ENCODE peak calls at places on chromosome 21, in seven cellular contexts. T, A, G, I, C, E and M are unnamed samples.

GRCh38 chr21:38277501-38278111 is 20.8 kb downstream of the KCNJ15 start:
- DNase-seq in C (no peak), A (no peak), E (peak; percentile 29), G (no peak), T (peak; percentile 99), I (peak; percentile 98), M (no peak)

GRCh38 chr21:43916691-43917514 is 51.9 kb downstream of the AGPAT3 start:
- DNase-seq in I (peak; percentile 35), A (peak; percentile 69), G (no peak), E (no peak), T (no peak), C (peak; percentile 72), M (no peak)

GRCh38 chr21:33543505-33544129 is 779 bp downstream of the SON start:
- DNase-seq in C (peak; percentile 91), T (no peak), G (peak; percentile 38), E (peak; percentile 70), A (peak; percentile 92), I (no peak), M (peak; percentile 71)

GRCh38 chr21:15788847-15789548 is 59.2 kb downstream of the USP25 start:
- DNase-seq in E (no peak), C (no peak), A (no peak), I (peak; percentile 42), T (peak; percentile 66), G (no peak), M (no peak)

GRCh38 chr21:36723371-36723881 is 24.5 kb downstream of the SIM2 start:
- DNase-seq in A (peak; percentile 57), C (peak; percentile 51), T (no peak), I (no peak), G (no peak), E (no peak), M (no peak)

GRCh38 chr21:17796503-17796902 is 22.7 kb downstream of the C21orf91 start:
- DNase-seq in A (no peak), T (no peak), C (no peak), I (no peak), G (no peak), E (no peak), M (no peak)

GRCh38 chr21:31442339-31442738 is 98.3 kb upstream of the TIAM1 start:
- DNase-seq in C (no peak), A (no peak), I (no peak), T (no peak), E (no peak), G (no peak), M (no peak)

GRCh38 chr21:28427356-28428022 is 565.2 kb downstream of the LTN1 start:
- DNase-seq in T (no peak), C (no peak), G (no peak), E (no peak), A (no peak), I (peak; percentile 43), M (no peak)

GRCh38 chr21:31386006-31386405 is 41.9 kb upstream of the TIAM1 start:
- DNase-seq in I (no peak), C (no peak), E (no peak), T (no peak), A (no peak), G (no peak), M (no peak)

GRCh38 chr21:32698971-32699693 is 28.7 kb downstream of the SYNJ1 start:
- DNase-seq in G (no peak), I (no peak), C (no peak), E (no peak), A (no peak), T (no peak), M (no peak)

GRCh38 chr21:31348188-31348587 is 4.1 kb upstream of the TIAM1 start:
- DNase-seq in G (no peak), I (no peak), C (no peak), T (no peak), E (no peak), A (no peak), M (no peak)

GRCh38 chr21:31173881-31174555 is 135.7 kb upstream of the KRTAP19-8 start:
- DNase-seq in C (no peak), E (no peak), A (no peak), I (peak; percentile 8), G (no peak), T (peak; percentile 60), M (peak; percentile 38)

GRCh38 chr21:24470852-24471251 is 1136.4 kb downstream of the MRPL39 start:
- DNase-seq in E (no peak), A (no peak), G (no peak), C (no peak), I (no peak), T (no peak), M (no peak)

GRCh38 chr21:26123012-26123411 is 47.6 kb downstream of the APP start:
- DNase-seq in C (no peak), I (no peak), T (peak; percentile 40), E (no peak), A (no peak), G (no peak), M (no peak)

GRCh38 chr21:28908351-28908750 is 84.3 kb downstream of the LTN1 start:
- DNase-seq in E (no peak), T (no peak), A (no peak), G (no peak), C (no peak), I (no peak), M (no peak)

GRCh38 chr21:22342855-22343254 is 1344.6 kb downstream of the NCAM2 start:
- DNase-seq in C (no peak), A (no peak), T (no peak), E (no peak), G (no peak), I (no peak), M (no peak)

GRCh38 chr21:30434033-30434631 is 4.1 kb downstream of the KRTAP13-4 start:
- DNase-seq in A (no peak), I (peak; percentile 0), E (no peak), G (no peak), T (no peak), C (no peak), M (no peak)

GRCh38 chr21:17690078-17690494 is 77.4 kb upstream of the BTG3 start:
- DNase-seq in G (no peak), T (no peak), C (no peak), A (no peak), E (no peak), I (no peak), M (no peak)

GRCh38 chr21:25960423-25960822 is 210.1 kb downstream of the APP start:
- DNase-seq in A (no peak), T (peak; percentile 22), E (no peak), I (no peak), G (no peak), C (no peak), M (no peak)

GRCh38 chr21:39430457-39430856 is 15.1 kb downstream of the LCA5L start:
- DNase-seq in T (no peak), C (no peak), I (no peak), A (no peak), G (no peak), E (no peak), M (no peak)

GRCh38 chr21:39728341-39728740 is 16.6 kb upstream of the IGSF5 start:
- DNase-seq in T (no peak), E (no peak), A (no peak), G (no peak), C (no peak), I (no peak), M (no peak)

GRCh38 chr21:26124421-26124833 is 46.1 kb downstream of the APP start:
- DNase-seq in T (peak; percentile 64), I (peak; percentile 61), E (no peak), C (no peak), G (no peak), A (no peak), M (no peak)

GRCh38 chr21:34835526-34835925 is 166.7 kb downstream of the CLIC6 start:
- DNase-seq in G (peak; percentile 39), T (peak; percentile 81), C (no peak), I (peak; percentile 87), A (no peak), E (no peak), M (no peak)
- H3K4me1 ChIP-seq in G (peaks cover 21% of the 10 kb centered on the region), T (peaks cover 26% of the 10 kb centered on the region), C (no peaks in the 10 kb centered on the region), I (peaks cover 31% of the 10 kb centered on the region), A (no peaks in the 10 kb centered on the region), E (peaks cover 8% of the 10 kb centered on the region), M (no peaks in the 10 kb centered on the region)

GRCh38 chr21:45408811-45409261 is 3.9 kb downstream of the COL18A1 start:
- DNase-seq in C (peak; percentile 80), A (peak; percentile 73), T (no peak), I (no peak), E (peak; percentile 33), G (no peak), M (peak; percentile 35)
- H3K4me1 ChIP-seq in C (peaks cover 53% of the 10 kb centered on the region), A (no peaks in the 10 kb centered on the region), T (peaks cover 68% of the 10 kb centered on the region), I (peaks cover 3% of the 10 kb centered on the region), E (peaks cover 28% of the 10 kb centered on the region), G (peaks cover 11% of the 10 kb centered on the region), M (peaks cover 90% of the 10 kb centered on the region)

DNA sequence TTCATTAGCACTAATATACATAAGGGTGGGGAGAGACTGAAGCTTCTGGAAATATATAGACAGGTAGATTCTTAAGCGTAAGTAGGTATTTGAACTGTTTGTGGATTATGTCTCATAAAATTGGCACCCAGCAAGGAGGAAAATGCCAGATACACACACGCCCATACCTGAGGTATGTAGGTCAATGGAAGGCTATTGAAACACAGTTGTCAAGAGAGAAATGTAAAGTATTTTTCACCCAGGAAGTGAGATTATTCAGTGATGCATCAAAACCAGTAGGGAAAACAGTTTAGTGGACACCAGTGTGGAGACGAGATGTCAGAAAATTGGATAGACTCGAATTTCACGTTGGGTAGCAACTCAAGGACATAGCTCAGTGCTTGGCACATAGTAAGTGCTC is 4.7 kb upstream of the RSPH1 start:
- DNase-seq in C (no peak), T (no peak), G (no peak), I (no peak), E (no peak), A (no peak), M (no peak)
- H3K4me1 ChIP-seq in C (no peaks in the 10 kb centered on the region), T (peaks cover 7% of the 10 kb centered on the region), G (peaks cover under 1% of the 10 kb centered on the region), I (no peaks in the 10 kb centered on the region), E (peaks cover 4% of the 10 kb centered on the region), A (no peaks in the 10 kb centered on the region), M (peaks cover 10% of the 10 kb centered on the region)

GRCh38 chr21:45362077-45362747 is 42.8 kb upstream of the COL18A1 start:
- DNase-seq in T (no peak), I (no peak), A (no peak), E (no peak), C (peak; percentile 62), G (no peak), M (no peak)
- H3K4me1 ChIP-seq in T (peaks cover 57% of the 10 kb centered on the region), I (peaks cover 29% of the 10 kb centered on the region), A (no peaks in the 10 kb centered on the region), E (peaks cover 27% of the 10 kb centered on the region), C (peaks cover 11% of the 10 kb centered on the region), G (peaks cover 18% of the 10 kb centered on the region), M (peaks cover 82% of the 10 kb centered on the region)

DNA sequence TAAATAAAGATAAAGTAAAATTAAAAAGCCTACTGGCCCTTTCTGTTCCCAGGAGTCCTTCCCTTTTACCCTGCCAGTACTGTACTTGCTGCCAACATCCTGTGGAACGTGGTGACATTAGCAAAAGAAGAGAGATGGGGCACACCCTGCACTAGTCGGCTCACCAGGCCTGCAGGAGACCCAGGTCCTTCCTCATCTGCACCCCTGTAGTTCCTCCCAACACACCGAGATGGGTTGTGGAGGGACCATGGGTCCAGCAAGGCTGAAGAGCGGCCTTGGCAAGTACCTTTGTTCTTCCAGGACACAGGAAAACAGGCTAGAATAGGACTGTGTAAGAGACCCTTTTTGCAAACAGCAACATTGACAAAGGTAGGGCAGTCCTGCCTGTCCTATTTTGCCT is 98.7 kb upstream of the TMPRSS2 start:
- DNase-seq in E (no peak), A (peak; percentile 48), C (no peak), G (no peak), I (no peak), T (no peak), M (no peak)
- H3K4me1 ChIP-seq in E (peaks cover 2% of the 10 kb centered on the region), A (no peaks in the 10 kb centered on the region), C (peaks cover 2% of the 10 kb centered on the region), G (no peaks in the 10 kb centered on the region), I (no peaks in the 10 kb centered on the region), T (no peaks in the 10 kb centered on the region), M (no peaks in the 10 kb centered on the region)